ENCODE peak calls at places on chromosomes 5 and 9, in five cellular contexts. M, B, Z, U and G are unnamed samples.
A peak's percentile ranks its signal among the peaks of the same experiment; 100 is the strongest.

GRCh38 chr5:176817369-176817841 is 7.0 kb downstream of the UNC5A start:
- DNase-seq in M (no peak), B (no peak), Z (no peak), U (peak; percentile 62), G (no peak)

GRCh38 chr5:169901896-169902295 is 78.4 kb downstream of the INSYN2B start:
- DNase-seq in M (no peak), B (no peak), Z (no peak), U (no peak), G (no peak)

GRCh38 chr5:136080113-136080482 is 51.3 kb downstream of the TGFBI start:
- DNase-seq in M (no peak), B (no peak), Z (no peak), U (no peak), G (no peak)

GRCh38 chr9:97578846-97579245 is 54.3 kb downstream of the TSTD2 start:
- DNase-seq in M (no peak), B (no peak), Z (no peak), U (no peak), G (no peak)

GRCh38 chr5:168427224-168427623 is 59.0 kb upstream of the RARS1 start:
- DNase-seq in M (no peak), B (no peak), Z (no peak), U (no peak), G (no peak)

GRCh38 chr5:115873392-115873791 is 31.7 kb downstream of the AP3S1 start:
- DNase-seq in M (peak; percentile 64), B (no peak), Z (no peak), U (no peak), G (no peak)

GRCh38 chr5:134877159-134877558 is 3.0 kb downstream of the TXNDC15 start:
- DNase-seq in M (no peak), B (no peak), Z (no peak), U (no peak), G (no peak)

GRCh38 chr9:5438301-5439162 is 807 bp upstream of the PLGRKT start:
- DNase-seq in M (peak; percentile 40), B (no peak), Z (no peak), U (no peak), G (no peak)

GRCh38 chr5:966345-966710 is 42.3 kb upstream of the NKD2 start:
- DNase-seq in M (no peak), B (no peak), Z (no peak), U (no peak), G (no peak)

GRCh38 chr5:53167836-53168235 is 58.3 kb upstream of the MOCS2 start:
- DNase-seq in M (peak; percentile 55), B (no peak), Z (no peak), U (no peak), G (no peak)

GRCh38 chr5:118557103-118557805 is 431.1 kb downstream of the DTWD2 start:
- DNase-seq in M (peak; percentile 65), B (no peak), Z (no peak), U (no peak), G (no peak)

GRCh38 chr5:63958654-63959053 is 3.6 kb downstream of the HTR1A start:
- DNase-seq in M (no peak), B (no peak), Z (no peak), U (no peak), G (no peak)

GRCh38 chr5:130032807-130033206 is 128.5 kb downstream of the CHSY3 start:
- DNase-seq in M (no peak), B (peak; percentile 46), Z (no peak), U (no peak), G (no peak)

GRCh38 chr9:137023583-137023991 is 4.5 kb downstream of the ABCA2 start:
- DNase-seq in M (no peak), B (no peak), Z (no peak), U (no peak), G (no peak)

DNA sequence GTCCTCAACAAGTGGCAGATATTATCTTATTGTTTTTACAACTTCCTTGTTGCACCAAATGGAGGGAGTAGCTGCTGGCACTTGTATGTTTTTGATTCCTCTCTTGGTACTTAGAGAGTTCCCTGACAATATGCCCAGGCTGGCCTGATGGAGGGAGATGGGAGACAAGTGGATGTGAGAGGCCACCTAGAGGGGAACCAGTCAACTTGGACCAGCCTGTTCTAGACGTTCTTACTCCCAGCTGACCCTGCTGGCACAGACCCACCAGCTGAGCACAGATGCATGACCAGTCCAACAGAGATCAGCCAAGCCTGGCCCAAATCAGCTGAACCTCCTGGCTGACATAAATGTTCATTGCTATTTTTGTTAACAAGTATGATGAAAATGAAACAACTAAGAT is 60.9 kb upstream of the GDNF start:
- DNase-seq in M (peak; percentile 76), B (no peak), Z (no peak), U (peak; percentile 2), G (no peak)
- TF ChIP-seq CTCF in M (peak; percentile 29), B (no peak), Z (peak; percentile 16), U (no peak), G (no peak)

GRCh38 chr5:159207616-159208507 is 1.5 kb downstream of the RNF145 start:
- DNase-seq in M (peak; percentile 79), B (peak; percentile 86), Z (peak; percentile 52), U (peak; percentile 76), G (no peak)
- TF ChIP-seq CTCF in M (no peak), B (no peak), Z (no peak), U (no peak), G (peak; percentile 38)

DNA sequence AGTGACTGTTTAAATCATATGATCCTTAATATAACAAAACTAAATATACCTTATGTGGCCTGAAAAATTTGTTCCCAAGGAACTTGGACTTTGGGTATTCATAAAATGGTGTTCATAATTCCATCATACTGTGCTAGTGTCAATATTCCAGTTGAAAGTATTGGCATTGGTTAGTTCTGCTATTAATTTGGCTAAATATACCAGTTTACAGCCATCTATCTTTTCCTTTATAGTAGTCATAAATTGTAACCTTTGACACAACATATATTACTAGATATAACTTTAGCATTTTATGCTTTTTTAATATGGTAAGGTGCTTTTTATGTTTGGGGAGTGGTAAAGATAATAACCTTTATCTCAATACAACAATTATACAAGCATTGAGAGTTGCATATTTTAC is 23.7 kb downstream of the SPATA31D1 start:
- DNase-seq in M (no peak), B (no peak), Z (no peak), U (no peak), G (no peak)
- TF ChIP-seq CTCF in M (no peak), B (no peak), Z (no peak), U (no peak), G (no peak)

DNA sequence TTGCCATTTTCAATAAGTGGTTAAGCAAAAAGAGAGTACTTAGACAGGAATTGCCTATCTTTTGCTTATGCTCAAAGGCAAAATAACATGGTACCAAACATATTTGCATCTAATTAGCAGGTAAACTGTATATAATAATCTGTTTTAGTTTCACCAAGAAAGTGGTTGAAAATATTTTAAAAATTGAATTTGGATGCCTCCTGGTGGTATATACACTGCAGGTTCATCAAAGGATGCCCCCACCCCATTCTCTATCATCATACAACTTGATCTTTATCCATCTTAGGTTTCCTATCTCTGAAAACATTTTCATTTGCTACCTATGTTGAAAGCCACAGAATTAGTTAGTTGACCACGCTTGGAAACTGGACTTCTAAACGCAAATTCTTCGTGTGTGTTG is 47.0 kb upstream of the MROH2B start:
- DNase-seq in M (no peak), B (no peak), Z (no peak), U (no peak), G (no peak)
- TF ChIP-seq CTCF in M (peak; percentile 9), B (no peak), Z (no peak), U (no peak), G (no peak)

DNA sequence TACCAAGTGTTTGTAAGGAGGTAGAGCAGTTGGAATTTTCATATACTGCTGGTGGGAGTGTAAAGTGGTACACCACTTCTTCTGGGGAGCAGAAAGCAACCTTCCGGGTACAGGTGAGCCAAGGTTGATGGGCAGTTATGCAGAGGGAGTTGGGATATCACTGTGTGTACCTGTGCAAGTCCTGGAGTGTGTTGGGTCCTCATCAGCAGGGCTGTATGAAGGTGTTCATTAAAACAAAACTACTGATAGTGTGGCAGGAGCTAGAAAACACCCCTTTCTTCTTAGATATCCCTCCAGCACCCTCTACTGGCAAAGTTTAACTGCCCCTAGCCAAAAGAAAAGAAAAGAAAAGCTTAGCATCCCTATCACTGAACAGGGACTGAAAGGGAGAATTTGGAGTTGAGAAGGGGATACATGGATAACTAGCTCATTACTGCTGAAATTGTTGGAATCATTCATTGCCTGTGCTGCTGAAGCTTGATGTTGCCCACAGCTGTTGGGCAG is 10.7 kb downstream of the MARCHF6 start:
- DNase-seq in M (no peak), B (no peak), Z (no peak), U (peak; percentile 39), G (no peak)
- TF ChIP-seq CTCF in M (no peak), B (peak; percentile 29), Z (peak; percentile 12), U (peak; percentile 48), G (peak; percentile 44)

DNA sequence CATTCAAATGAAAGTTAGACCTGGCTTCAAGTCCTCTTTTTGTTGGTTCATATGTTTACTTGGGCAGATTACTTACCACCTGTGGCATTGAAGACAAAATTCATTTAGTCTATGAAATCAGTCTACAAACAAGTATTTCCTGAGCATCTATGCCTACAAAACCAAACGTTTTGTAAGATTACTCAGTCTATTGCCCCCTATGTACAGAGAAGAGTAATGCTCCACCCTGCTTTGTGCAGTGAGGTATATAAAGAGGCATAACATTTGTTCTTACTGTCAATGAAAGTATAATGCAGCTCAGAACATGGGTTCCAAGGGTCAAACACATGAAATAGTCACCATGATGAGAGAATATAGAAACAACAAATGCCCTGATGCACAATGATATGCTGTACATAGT is 580.7 kb downstream of the KIF4B start:
- DNase-seq in M (no peak), B (no peak), Z (no peak), U (no peak), G (no peak)
- TF ChIP-seq CTCF in M (no peak), B (no peak), Z (no peak), U (no peak), G (no peak)

GRCh38 chr5:35960328-35960727 is 21.9 kb upstream of the CAPSL start:
- DNase-seq in M (no peak), B (no peak), Z (no peak), U (no peak), G (no peak)

DNA sequence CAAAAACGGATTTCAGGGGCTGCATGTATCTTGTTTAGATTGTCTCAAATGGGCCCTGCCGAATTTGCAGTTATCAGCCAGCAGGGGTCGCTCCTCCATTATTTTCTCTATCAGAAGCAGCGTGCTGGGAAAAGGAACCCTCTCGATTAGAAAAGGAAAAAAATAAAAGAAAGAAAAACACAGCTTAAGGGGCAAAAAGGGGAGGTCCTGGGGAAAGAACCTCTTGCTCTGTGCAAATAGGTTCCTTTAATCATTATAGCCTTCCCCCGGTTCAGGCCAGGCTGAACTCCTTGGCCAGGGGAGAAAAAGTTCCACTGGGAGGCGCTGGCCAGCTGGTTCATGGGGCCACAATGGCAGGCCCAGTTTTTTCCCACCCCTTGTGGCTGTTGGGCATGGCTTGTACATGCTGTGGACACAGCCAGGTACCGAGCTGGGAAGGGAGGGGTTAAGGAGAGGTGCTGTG is 25.0 kb upstream of the CAPSL start:
- DNase-seq in M (peak; percentile 22), B (no peak), Z (no peak), U (peak; percentile 25), G (no peak)
- TF ChIP-seq CTCF in M (peak; percentile 46), B (peak; percentile 17), Z (peak; percentile 79), U (peak; percentile 20), G (peak; percentile 67)

DNA sequence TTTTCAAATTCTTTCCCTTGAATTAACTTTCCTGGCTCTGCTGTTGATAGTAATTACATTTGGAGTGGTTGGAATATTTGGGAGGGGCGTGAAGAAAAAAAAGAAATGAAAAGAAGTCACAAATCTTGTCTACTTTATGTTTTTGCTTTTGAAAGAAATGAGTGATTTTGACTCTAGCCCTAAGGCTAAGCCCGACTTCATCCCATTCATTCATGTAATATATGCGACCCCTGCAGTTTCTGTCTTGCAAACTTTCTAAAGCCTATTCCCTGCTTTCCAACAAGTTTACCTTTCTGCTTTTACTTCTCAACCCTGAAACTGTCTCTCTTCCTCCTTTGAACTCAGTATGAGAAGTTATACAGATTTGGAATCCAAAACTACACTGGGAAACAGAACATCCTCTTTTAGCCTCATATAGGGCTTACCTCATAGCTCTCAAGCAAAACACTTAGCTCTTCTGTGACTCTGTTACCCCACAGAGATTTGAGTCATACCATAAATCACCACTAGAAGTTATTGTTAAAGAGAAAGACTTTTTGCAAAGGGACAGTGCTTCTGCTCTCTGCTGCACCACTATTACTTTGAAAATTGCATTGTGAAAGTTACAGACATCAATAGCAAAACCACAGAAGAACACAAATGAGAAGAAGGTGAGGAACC is 1.6 kb downstream of the CFAP95 start:
- DNase-seq in M (peak; percentile 79), B (no peak), Z (no peak), U (no peak), G (no peak)
- TF ChIP-seq CTCF in M (no peak), B (no peak), Z (no peak), U (no peak), G (peak; percentile 45)